ENCODE peak calls at places on chromosomes 6 and 20, in eight cellular contexts. N is HCT116, M is adrenal gland, I is right atrium auricular region, B is thyroid gland, L is cardiac muscle cell, X is breast epithelium, D is psoas muscle. O is an unnamed sample. For H3K36me3, the result is how much of the 10 kb centered on the place peaks cover.

GRCh38 chr6:140579918-140580317 is 1205.5 kb upstream of the CITED2 start:
- DNase-seq in N (no peak), M (no peak), I (no peak), B (no peak), L (no peak), X (no peak), D (no peak), O (peak)

GRCh38 chr6:73169633-73170032 is 55.7 kb downstream of the KHDC1L start:
- DNase-seq in N (no peak), M (no peak), I (no peak), B (no peak), L (no peak), X (no peak), D (no peak), O (no peak)

GRCh38 chr20:16434087-16434664 is 139.1 kb downstream of the KIF16B start:
- DNase-seq in N (peak), M (peak), I (no peak), B (peak), L (peak), X (peak), D (peak), O (peak)

GRCh38 chr20:63022501-63022900 is 15.7 kb upstream of the BHLHE23 start:
- DNase-seq in N (no peak), M (no peak), I (no peak), B (no peak), L (no peak), X (no peak), D (no peak), O (no peak)

GRCh38 chr6:139941826-139942225 is 567.4 kb upstream of the CITED2 start:
- DNase-seq in N (no peak), M (no peak), I (no peak), B (no peak), L (no peak), X (no peak), D (no peak), O (no peak)

GRCh38 chr6:56833127-56833791 is 121.6 kb upstream of the BEND6 start:
- DNase-seq in N (no peak), M (no peak), I (no peak), B (no peak), L (peak), X (no peak), D (no peak), O (no peak)

GRCh38 chr6:49416195-49416594 is 46.9 kb downstream of the MMUT start:
- DNase-seq in N (no peak), M (no peak), I (no peak), B (no peak), L (no peak), X (no peak), D (no peak), O (no peak)

GRCh38 chr6:129416337-129416990 is 293.5 kb downstream of the ARHGAP18 start:
- DNase-seq in N (no peak), M (no peak), I (no peak), B (peak), L (no peak), X (no peak), D (no peak), O (no peak)

GRCh38 chr6:110334425-110335158 is 23.6 kb downstream of the METTL24 start:
- DNase-seq in N (no peak), M (no peak), I (no peak), B (no peak), L (no peak), X (no peak), D (no peak), O (no peak)

DNA sequence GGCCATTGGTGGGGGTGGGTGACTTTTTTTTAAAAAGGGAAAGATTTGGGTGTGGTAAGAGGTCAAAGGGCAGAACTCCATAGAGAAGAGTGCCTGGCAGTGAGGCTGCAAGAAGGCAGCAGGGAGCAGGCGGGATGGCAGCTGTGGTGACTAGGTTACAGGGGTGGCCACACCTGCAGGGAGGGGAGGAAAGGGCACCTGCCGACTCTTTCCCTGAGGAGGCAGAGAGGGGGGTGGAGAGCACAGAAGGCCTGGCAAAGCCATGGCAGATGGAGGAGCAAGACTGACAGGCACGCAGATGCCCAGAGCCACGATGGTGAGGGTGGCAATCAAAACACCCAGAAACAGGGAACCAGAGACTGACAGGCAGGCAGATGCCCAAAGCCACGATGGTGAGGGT is 19.2 kb downstream of the CST7 start:
- DNase-seq in N (no peak), M (no peak), I (peak), B (no peak), L (no peak), X (no peak), D (no peak), O (no peak)
- H3K36me3 ChIP-seq in N (under half), M (half or more), I (half or more), B (half or more), L (under half), X (under half), D (under half), O (under half)

GRCh38 chr6:92710048-92710447 is 709.3 kb downstream of the EPHA7 start:
- DNase-seq in N (no peak), M (no peak), I (no peak), B (no peak), L (no peak), X (no peak), D (no peak), O (no peak)
- H3K36me3 ChIP-seq in N (under half), M (under half), I (under half), B (under half), L (under half), X (under half), D (under half), O (under half)

DNA sequence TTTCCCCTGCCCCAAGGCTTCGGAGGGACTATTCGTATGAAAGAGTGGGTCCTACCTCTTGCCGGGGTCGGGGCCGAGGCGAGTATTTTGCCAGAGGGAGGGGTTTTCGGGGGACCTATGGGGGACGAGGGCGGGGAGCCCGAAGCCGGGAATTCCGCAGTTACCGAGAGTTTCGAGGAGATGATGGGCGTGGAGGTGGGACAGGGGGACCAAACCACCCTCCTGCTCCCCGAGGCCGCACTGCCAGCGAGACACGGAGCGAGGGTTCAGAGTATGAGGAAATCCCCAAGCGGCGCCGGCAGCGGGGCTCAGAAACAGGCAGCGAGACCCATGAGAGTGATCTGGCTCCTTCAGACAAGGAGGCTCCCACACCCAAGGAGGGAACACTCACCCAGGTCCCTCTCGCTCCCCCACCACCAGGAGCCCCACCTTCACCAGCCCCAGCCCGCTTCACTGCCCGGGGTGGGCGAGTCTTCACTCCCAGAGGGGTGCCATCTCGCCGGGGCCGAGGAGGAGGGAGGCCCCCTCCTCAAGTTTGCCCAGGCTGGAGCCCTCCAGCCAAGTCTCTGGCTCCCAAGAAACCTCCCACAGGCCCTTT is 11.3 kb downstream of the PRRC2A start:
- DNase-seq in N (no peak), M (no peak), I (no peak), B (no peak), L (no peak), X (no peak), D (no peak), O (no peak)
- H3K36me3 ChIP-seq in N (half or more), M (half or more), I (half or more), B (half or more), L (half or more), X (under half), D (under half), O (half or more)

GRCh38 chr20:38426006-38426405 is 9.1 kb downstream of the SNHG17 start:
- DNase-seq in N (no peak), M (peak), I (no peak), B (no peak), L (no peak), X (no peak), D (peak), O (no peak)

GRCh38 chr20:38428800-38429199 is 6.3 kb downstream of the SNHG17 start:
- DNase-seq in N (no peak), M (no peak), I (no peak), B (no peak), L (no peak), X (no peak), D (no peak), O (no peak)

GRCh38 chr20:38426498-38426897 is 8.6 kb downstream of the SNHG17 start:
- DNase-seq in N (no peak), M (no peak), I (no peak), B (no peak), L (no peak), X (no peak), D (no peak), O (no peak)

GRCh38 chr20:38429301-38429700 is 5.8 kb downstream of the SNHG17 start:
- DNase-seq in N (no peak), M (no peak), I (no peak), B (no peak), L (no peak), X (no peak), D (no peak), O (no peak)

DNA sequence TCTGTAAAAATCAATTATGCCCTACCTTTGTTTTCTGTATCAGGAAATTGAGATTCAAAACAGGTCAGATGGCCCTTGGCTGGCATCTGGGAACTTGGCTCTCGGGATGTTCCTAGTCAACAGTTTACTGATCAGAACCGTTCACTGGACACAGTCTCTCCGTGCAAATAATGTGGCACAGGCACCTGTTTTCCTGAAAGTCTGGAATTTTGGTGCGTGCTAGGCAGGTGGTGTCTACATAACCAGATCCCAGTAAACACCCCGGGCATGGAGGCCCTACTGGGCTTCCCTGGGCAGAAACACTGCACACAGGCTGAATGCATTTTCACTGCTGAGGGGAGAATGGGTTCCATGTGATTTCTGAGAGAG is 7.5 kb downstream of the SNHG17 start:
- DNase-seq in N (no peak), M (no peak), I (no peak), B (no peak), L (no peak), X (no peak), D (no peak), O (no peak)
- H3K36me3 ChIP-seq in N (half or more), M (half or more), I (half or more), B (half or more), L (half or more), X (under half), D (under half), O (half or more)

DNA sequence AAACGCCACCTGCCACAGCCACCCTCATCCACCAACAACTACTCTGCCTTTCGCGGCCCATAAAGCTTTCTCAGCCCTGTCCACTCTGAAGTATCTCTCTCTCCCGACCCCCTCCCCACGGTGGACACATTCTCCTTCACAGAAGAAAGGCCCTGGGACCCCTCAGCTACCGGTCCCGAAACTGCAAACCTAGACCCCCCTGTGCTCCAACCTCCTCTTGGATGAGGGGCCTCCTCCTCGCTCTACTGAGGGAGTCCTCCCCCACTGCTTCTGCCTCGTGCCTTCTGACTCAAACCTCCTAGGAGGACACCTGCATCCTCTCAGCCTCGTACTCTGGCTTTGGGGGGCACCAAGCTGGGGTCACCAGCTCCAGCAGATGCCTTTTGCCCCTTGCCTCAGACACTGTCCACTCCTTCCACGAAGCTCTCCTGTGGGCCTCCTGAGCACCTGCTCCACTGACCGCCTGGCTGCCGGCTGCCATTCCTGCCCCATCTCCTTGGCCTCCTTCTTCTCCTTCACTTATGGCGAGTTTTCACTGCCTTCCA is 24.9 kb downstream of the RNASET2 start:
- DNase-seq in N (no peak), M (no peak), I (no peak), B (no peak), L (no peak), X (no peak), D (no peak), O (no peak)
- H3K36me3 ChIP-seq in N (under half), M (under half), I (under half), B (under half), L (under half), X (under half), D (under half), O (under half)

GRCh38 chr20:37189617-37190016 is 10.3 kb upstream of the MROH8 start:
- DNase-seq in N (no peak), M (no peak), I (no peak), B (no peak), L (no peak), X (no peak), D (no peak), O (no peak)

GRCh38 chr20:37192137-37192854 is 12.9 kb upstream of the MROH8 start:
- DNase-seq in N (peak), M (peak), I (peak), B (peak), L (peak), X (peak), D (peak), O (peak)

GRCh38 chr20:37188787-37189186 is 9.4 kb upstream of the MROH8 start:
- DNase-seq in N (no peak), M (no peak), I (no peak), B (no peak), L (no peak), X (no peak), D (no peak), O (no peak)

GRCh38 chr20:37193226-37193625 is 13.9 kb upstream of the MROH8 start:
- DNase-seq in N (no peak), M (no peak), I (no peak), B (no peak), L (no peak), X (no peak), D (no peak), O (no peak)

DNA sequence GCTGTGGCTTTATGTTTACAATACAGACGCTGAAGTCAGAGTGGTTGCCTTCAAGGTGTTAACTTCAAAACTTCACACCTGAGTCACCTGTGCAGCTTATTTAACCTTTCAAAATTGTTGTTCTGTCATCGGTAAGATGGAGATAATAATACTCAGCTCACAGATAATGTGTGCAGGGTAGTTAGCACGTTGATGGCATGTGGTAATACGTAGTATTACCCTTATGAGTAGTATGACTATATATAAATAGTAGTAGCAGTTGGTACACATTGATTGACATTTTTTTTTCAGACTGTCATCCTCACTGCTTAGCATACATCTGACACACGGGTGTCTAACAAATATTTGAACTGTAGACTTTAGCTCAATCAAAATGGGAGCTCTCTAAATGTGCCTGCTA is 11.0 kb upstream of the MROH8 start:
- DNase-seq in N (no peak), M (no peak), I (no peak), B (no peak), L (no peak), X (no peak), D (no peak), O (no peak)
- H3K36me3 ChIP-seq in N (under half), M (under half), I (under half), B (under half), L (under half), X (under half), D (under half), O (half or more)

GRCh38 chr20:41098703-41099250 is 38.6 kb upstream of the PLCG1 start:
- DNase-seq in N (no peak), M (no peak), I (no peak), B (no peak), L (no peak), X (no peak), D (no peak), O (no peak)

GRCh38 chr20:41100001-41100480 is 37.3 kb upstream of the PLCG1 start:
- DNase-seq in N (no peak), M (no peak), I (no peak), B (no peak), L (no peak), X (no peak), D (no peak), O (no peak)

DNA sequence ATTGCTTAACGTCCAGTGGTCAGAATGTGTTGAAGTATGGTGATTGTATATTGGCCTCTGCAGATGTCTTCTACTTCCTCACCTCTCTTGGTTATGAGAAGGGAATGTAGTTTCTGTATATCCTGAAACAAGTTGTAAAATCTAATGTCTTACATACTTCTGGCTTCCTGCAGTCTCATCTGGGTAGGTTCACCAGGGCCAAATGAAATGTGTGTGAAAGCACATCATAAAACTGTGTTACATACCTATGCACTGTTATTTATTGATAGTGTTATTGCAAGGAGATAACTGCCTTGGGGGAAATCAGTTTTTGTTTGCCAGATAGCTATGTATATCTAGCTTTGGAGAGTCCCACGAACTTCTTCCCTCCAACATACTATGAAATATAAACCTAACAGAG is 35.7 kb upstream of the PLCG1 start:
- DNase-seq in N (no peak), M (no peak), I (no peak), B (no peak), L (no peak), X (no peak), D (no peak), O (no peak)
- H3K36me3 ChIP-seq in N (half or more), M (half or more), I (half or more), B (half or more), L (half or more), X (under half), D (under half), O (half or more)

GRCh38 chr20:47293524-47294157 is 62.9 kb downstream of the ZMYND8 start:
- DNase-seq in N (no peak), M (no peak), I (peak), B (no peak), L (no peak), X (no peak), D (no peak), O (no peak)
- H3K36me3 ChIP-seq in N (under half), M (half or more), I (half or more), B (under half), L (half or more), X (under half), D (under half), O (half or more)

GRCh38 chr6:166335378-166336366 is 6.7 kb downstream of the SFT2D1 start:
- DNase-seq in N (no peak), M (no peak), I (no peak), B (no peak), L (no peak), X (no peak), D (no peak), O (no peak)
- H3K36me3 ChIP-seq in N (under half), M (under half), I (under half), B (under half), L (under half), X (under half), D (under half), O (under half)

DNA sequence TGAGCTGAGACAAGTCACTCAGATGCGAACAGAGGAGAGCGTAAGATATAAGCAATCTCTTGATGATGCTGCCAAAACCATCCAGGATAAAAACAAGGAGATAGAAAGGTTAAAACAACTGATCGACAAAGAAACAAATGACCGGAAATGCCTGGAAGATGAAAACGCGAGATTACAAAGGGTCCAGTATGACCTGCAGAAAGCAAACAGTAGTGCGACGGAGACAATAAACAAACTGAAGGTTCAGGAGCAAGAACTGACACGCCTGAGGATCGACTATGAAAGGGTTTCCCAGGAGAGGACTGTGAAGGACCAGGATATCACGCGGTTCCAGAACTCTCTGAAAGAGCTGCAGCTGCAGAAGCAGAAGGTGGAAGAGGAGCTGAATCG is 9.5 kb upstream of the SNRNP48 start:
- DNase-seq in N (no peak), M (no peak), I (no peak), B (no peak), L (no peak), X (no peak), D (no peak), O (no peak)
- H3K36me3 ChIP-seq in N (half or more), M (under half), I (half or more), B (half or more), L (half or more), X (under half), D (under half), O (half or more)

O was measured in HAP-1.